ENCODE peak calls at places on chromosomes 2 and 18, in six cellular contexts. V is GDM1, X is LHCN-M2, N is RKO, M is GM20000, S is AG10803. F is an unnamed sample.

GRCh38 chr2:119116411-119117295 is 41.9 kb downstream of the C1QL2 start:
- DNase-seq in V (no peak), X (no peak), N (no peak), M (no peak), S (no peak), F (no peak)

GRCh38 chr18:36298113-36298701 is 694 bp downstream of the FHOD3 start:
- DNase-seq in V (no peak), X (no peak), N (no peak), M (peak; percentile 60), S (no peak), F (no peak)

GRCh38 chr2:162063281-162063680 is 10.7 kb downstream of the DPP4 start:
- DNase-seq in V (no peak), X (no peak), N (no peak), M (no peak), S (no peak), F (no peak)

GRCh38 chr2:223047260-223047761 is 4.7 kb upstream of the KCNE4 start:
- DNase-seq in V (no peak), X (peak; percentile 78), N (no peak), M (no peak), S (peak; percentile 98), F (no peak)

GRCh38 chr2:18559531-18559930 is 922 bp downstream of the RDH14 start:
- DNase-seq in V (no peak), X (no peak), N (peak; percentile 16), M (no peak), S (no peak), F (no peak)

GRCh38 chr2:172460780-172461201 is 33.4 kb downstream of the ITGA6 start:
- DNase-seq in V (no peak), X (no peak), N (no peak), M (no peak), S (peak; percentile 48), F (no peak)

GRCh38 chr18:57164401-57164800 is 17.5 kb downstream of the BOD1L2 start:
- DNase-seq in V (no peak), X (no peak), N (no peak), M (no peak), S (no peak), F (no peak)

GRCh38 chr2:178449700-178450573 is 1.0 kb downstream of the PRKRA start:
- DNase-seq in V (no peak), X (no peak), N (peak; percentile 29), M (peak; percentile 75), S (no peak), F (peak; percentile 69)

GRCh38 chr2:39470580-39470979 is 33.5 kb upstream of the MAP4K3 start:
- DNase-seq in V (no peak), X (no peak), N (no peak), M (peak; percentile 29), S (no peak), F (no peak)

GRCh38 chr2:218869064-218869463 is 9.5 kb downstream of the WNT6 start:
- DNase-seq in V (no peak), X (no peak), N (no peak), M (no peak), S (no peak), F (no peak)

GRCh38 chr2:162697111-162697510 is 141.5 kb downstream of the KCNH7 start:
- DNase-seq in V (no peak), X (no peak), N (no peak), M (no peak), S (no peak), F (no peak)

F was measured in NCI-H2029.